ENCODE peak calls at places on chromosomes 4 and X, in eight cellular contexts. O, Z, U, W, G, S, K and X are unnamed samples.
A peak's percentile ranks its signal among the peaks of the same experiment; 100 is the strongest.

GRCh38 chr4:180809439-180809838 is 1433.8 kb upstream of the TENM3 start:
- DNase-seq in O (no peak), K (no peak), W (no peak), U (no peak), G (no peak), S (no peak), Z (no peak), X (no peak)

GRCh38 chr4:118997601-118998000 is 108.9 kb downstream of the SYNPO2 start:
- DNase-seq in U (no peak), G (no peak), W (no peak), O (no peak), S (no peak), K (no peak), Z (no peak), X (no peak)

GRCh38 chrX:23503835-23504539 is 163.3 kb upstream of the PRDX4 start:
- DNase-seq in W (peak; percentile 42), Z (peak; percentile 90), K (no peak), O (peak; percentile 60), U (no peak), S (no peak), G (peak; percentile 19), X (no peak)

GRCh38 chrX:151596282-151596681 is 32.8 kb downstream of the PASD1 start:
- DNase-seq in Z (no peak), W (no peak), K (no peak), O (no peak), S (no peak), G (no peak), U (no peak), X (no peak)

GRCh38 chrX:1144293-1144692 is 68.2 kb downstream of the CRLF2 start:
- DNase-seq in S (no peak), W (no peak), U (no peak), K (no peak), O (no peak), G (no peak), Z (no peak), X (no peak)

GRCh38 chrX:154049209-154050112 is 29.8 kb upstream of the IRAK1 start:
- DNase-seq in W (no peak), U (no peak), O (no peak), S (no peak), G (no peak), Z (no peak), K (no peak), X (no peak)

GRCh38 chr4:88674565-88674964 is 23.1 kb downstream of the NAP1L5 start:
- DNase-seq in G (no peak), K (no peak), U (no peak), S (no peak), Z (no peak), O (no peak), W (no peak), X (no peak)

GRCh38 chrX:22445880-22446279 is 173.2 kb downstream of the CBLL2 start:
- DNase-seq in U (no peak), O (no peak), W (no peak), S (no peak), G (no peak), K (no peak), Z (no peak), X (no peak)

GRCh38 chrX:132501606-132502005 is 12.8 kb upstream of the MBNL3 start:
- DNase-seq in K (no peak), G (no peak), Z (no peak), S (no peak), W (no peak), O (no peak), U (no peak), X (no peak)

GRCh38 chrX:68834371-68835103 is 5.7 kb downstream of the EFNB1 start:
- DNase-seq in K (no peak), W (no peak), S (no peak), U (no peak), G (no peak), Z (peak; percentile 46), O (no peak), X (no peak)

GRCh38 chrX:39070009-39070408 is 268.8 kb downstream of the MID1IP1 start:
- DNase-seq in O (no peak), U (peak; percentile 12), S (no peak), W (no peak), G (no peak), Z (no peak), K (no peak), X (no peak)

GRCh38 chr4:170671171-170671570 is 581.4 kb upstream of the AADAT start:
- DNase-seq in W (no peak), O (no peak), G (no peak), S (no peak), K (no peak), U (no peak), Z (no peak), X (no peak)

GRCh38 chrX:150522494-150522893 is 45.9 kb upstream of the MTM1 start:
- DNase-seq in K (no peak), G (no peak), O (no peak), Z (no peak), S (no peak), U (no peak), W (no peak), X (no peak)

GRCh38 chrX:81259008-81259713 is 57.3 kb downstream of the SH3BGRL start:
- DNase-seq in Z (no peak), K (no peak), O (no peak), S (no peak), U (no peak), G (no peak), W (no peak), X (no peak)

GRCh38 chrX:64894454-64895038 is 81.7 kb downstream of the ZC4H2 start:
- DNase-seq in G (peak; percentile 1), U (peak; percentile 57), S (peak; percentile 13), W (peak; percentile 2), Z (peak; percentile 8), K (peak; percentile 47), O (no peak), X (peak; percentile 3)

GRCh38 chr4:54318904-54319303 is 89.8 kb downstream of the PDGFRA start:
- DNase-seq in O (peak; percentile 18), Z (no peak), U (peak; percentile 25), K (peak; percentile 21), S (no peak), G (peak; percentile 23), W (no peak), X (peak; percentile 31)

GRCh38 chrX:150765782-150766350 is 72.7 kb downstream of the MTMR1 start:
- DNase-seq in U (no peak), O (no peak), S (no peak), K (no peak), G (no peak), W (no peak), Z (no peak), X (no peak)

GRCh38 chrX:128021566-128021965 is 30.6 kb downstream of the ACTRT1 start:
- DNase-seq in S (no peak), G (no peak), W (no peak), U (no peak), Z (no peak), K (no peak), O (no peak), X (no peak)

GRCh38 chr4:5638976-5639375 is 69.4 kb downstream of the EVC2 start:
- DNase-seq in U (no peak), S (no peak), O (no peak), W (no peak), Z (no peak), K (no peak), G (no peak), X (no peak)

GRCh38 chr4:105785792-105786191 is 77.2 kb downstream of the GSTCD start:
- DNase-seq in U (no peak), W (no peak), S (no peak), O (no peak), K (no peak), G (no peak), Z (no peak), X (no peak)

GRCh38 chr4:70728096-70728495 is 6.3 kb downstream of the RUFY3 start:
- DNase-seq in O (no peak), G (no peak), K (no peak), Z (no peak), W (no peak), S (no peak), U (no peak), X (no peak)